ENCODE peak calls at places on chromosomes 7 and 10, in ten cellular contexts. S, R, Q, D, Y, U, C, I, L and V are unnamed samples.

GRCh38 chr10:127033116-127033515 is 127.9 kb downstream of the DOCK1 start:
- DNase-seq in U (no peak), S (no peak), I (no peak), D (no peak), C (no peak), L (no peak), Y (no peak), R (no peak), Q (no peak), V (no peak)

GRCh38 chr7:85829817-85830432 is 643.1 kb upstream of the SEMA3D start:
- DNase-seq in S (peak), I (no peak), Y (no peak), D (peak), C (peak), L (no peak), R (no peak), Q (no peak), U (no peak), V (no peak)

GRCh38 chr7:112985377-112985987 is 101.1 kb downstream of the GPR85 start:
- DNase-seq in S (peak), R (peak), I (no peak), C (peak), Q (no peak), Y (no peak), U (no peak), D (no peak), L (no peak), V (no peak)

GRCh38 chr10:110504111-110504735 is 6.5 kb downstream of the DUSP5 start:
- DNase-seq in I (no peak), R (peak), C (peak), Y (peak), L (no peak), S (peak), D (no peak), Q (no peak), U (no peak), V (no peak)

GRCh38 chr10:120005408-120006280 is 113.1 kb downstream of the SEC23IP start:
- DNase-seq in S (no peak), U (no peak), L (no peak), I (no peak), D (no peak), R (no peak), C (no peak), Y (no peak), Q (peak), V (no peak)

GRCh38 chr10:72557362-72557761 is 68.5 kb downstream of the MICU1 start:
- DNase-seq in Q (no peak), S (peak), C (peak), U (no peak), L (no peak), R (no peak), Y (no peak), D (no peak), I (no peak), V (no peak)

GRCh38 chr7:41315764-41316163 is 387.1 kb downstream of the INHBA start:
- DNase-seq in S (no peak), R (no peak), Y (no peak), I (no peak), Q (no peak), L (no peak), C (no peak), U (no peak), D (no peak), V (peak)

GRCh38 chr10:113987805-113988204 is 55.9 kb upstream of the ADRB1 start:
- DNase-seq in D (no peak), Y (no peak), I (no peak), Q (no peak), C (peak), R (no peak), U (no peak), S (no peak), L (no peak), V (peak)

GRCh38 chr7:120832803-120833202 is 25.1 kb downstream of the TSPAN12 start:
- DNase-seq in Q (no peak), L (no peak), Y (no peak), S (no peak), I (no peak), R (no peak), C (no peak), D (no peak), U (no peak), V (no peak)

GRCh38 chr10:80268266-80268665 is 21.2 kb downstream of the MAT1A start:
- DNase-seq in L (no peak), U (no peak), D (no peak), Q (no peak), I (no peak), Y (no peak), C (peak), S (peak), R (no peak), V (no peak)

GRCh38 chr10:14487511-14487909 is 156.8 kb upstream of the FRMD4A start:
- DNase-seq in R (peak), D (no peak), U (no peak), C (no peak), L (no peak), Y (no peak), I (no peak), Q (no peak), S (no peak), V (no peak)

GRCh38 chr7:155584763-155585531 is 38.6 kb upstream of the CNPY1 start:
- DNase-seq in U (no peak), Y (no peak), I (no peak), Q (no peak), S (peak), R (peak), D (no peak), L (no peak), C (peak), V (no peak)

GRCh38 chr7:117273325-117274292 is 49.2 kb downstream of the WNT2 start:
- DNase-seq in D (no peak), Q (no peak), U (no peak), C (no peak), S (no peak), I (no peak), R (no peak), L (no peak), Y (no peak), V (no peak)

GRCh38 chr10:60848126-60848525 is 69.8 kb downstream of the CDK1 start:
- DNase-seq in C (peak), R (peak), Q (no peak), L (no peak), Y (no peak), I (no peak), D (no peak), U (no peak), S (peak), V (peak)

GRCh38 chr7:12703881-12704280 is 16.4 kb downstream of the ARL4A start:
- DNase-seq in Y (no peak), C (no peak), I (no peak), R (no peak), U (no peak), S (no peak), Q (no peak), D (no peak), L (no peak), V (no peak)

GRCh38 chr7:43492906-43493305 is 90.0 kb upstream of the STK17A start:
- DNase-seq in L (no peak), R (no peak), U (no peak), Y (no peak), C (no peak), S (no peak), Q (no peak), I (no peak), D (no peak), V (no peak)

GRCh38 chr7:130145424-130146106 is 59.6 kb downstream of the TMEM209 start:
- DNase-seq in I (no peak), U (no peak), D (no peak), S (no peak), Y (no peak), C (no peak), R (no peak), Q (no peak), L (no peak), V (no peak)

GRCh38 chr10:77004917-77005564 is 632.6 kb downstream of the KCNMA1 start:
- DNase-seq in Q (no peak), C (peak), D (peak), R (peak), U (no peak), S (peak), Y (no peak), I (no peak), L (peak), V (peak)

GRCh38 chr7:30468041-30468440 is 10.5 kb downstream of the NOD1 start:
- DNase-seq in L (no peak), U (no peak), C (no peak), I (no peak), Q (no peak), Y (no peak), S (no peak), D (no peak), R (no peak), V (no peak)

GRCh38 chr10:127347202-127347959 is 151.0 kb upstream of the INSYN2A start:
- DNase-seq in I (no peak), C (no peak), Y (no peak), R (peak), L (no peak), D (no peak), U (no peak), Q (no peak), S (no peak), V (no peak)

GRCh38 chr7:102306916-102307677 is 20.4 kb downstream of the SH2B2 start:
- DNase-seq in Y (no peak), S (no peak), D (no peak), I (no peak), L (no peak), C (peak), U (peak), R (peak), Q (no peak), V (no peak)

GRCh38 chr10:125156739-125157472 is 3.5 kb downstream of the CTBP2 start:
- DNase-seq in I (no peak), C (no peak), U (no peak), Y (no peak), L (no peak), S (no peak), Q (peak), R (peak), D (no peak), V (peak)

GRCh38 chr10:96283756-96284155 is 12.4 kb upstream of the BLNK start:
- DNase-seq in Y (no peak), S (no peak), R (no peak), C (no peak), U (no peak), I (no peak), Q (no peak), L (no peak), D (no peak), V (no peak)